ENCODE peak calls at places on chromosomes 12 and 14, in five cellular contexts. One of them, this sample, is unnamed.

GRCh38 chr12:22477166-22477893 is 67.0 kb downstream of the C2CD5 start:
- DNase-seq in activated T-cell treated with anti-CD3 and anti-CD28 coated beads for 48 hours: no peak
- DNase-seq in naive thymus-derived CD4-positive, alpha-beta T cell: no peak
- DNase-seq in right cardiac atrium: no peak
- DNase-seq in stimulated activated CD4-positive, alpha-beta T cell treated with anti-CD3 and anti-CD28 coated beads, Interleukin-1b, Interleukin-23, amount 100 ng/mL, for 4 hours: no peak
- DNase-seq in this sample: no peak

GRCh38 chr14:21521526-21521925 is 4.6 kb downstream of the SALL2 start:
- DNase-seq in activated T-cell treated with anti-CD3 and anti-CD28 coated beads for 48 hours: no peak
- DNase-seq in naive thymus-derived CD4-positive, alpha-beta T cell: no peak
- DNase-seq in right cardiac atrium: no peak
- DNase-seq in stimulated activated CD4-positive, alpha-beta T cell treated with anti-CD3 and anti-CD28 coated beads, Interleukin-1b, Interleukin-23, amount 100 ng/mL, for 4 hours: no peak
- DNase-seq in this sample: no peak

GRCh38 chr12:109880049-109880931 is at the start of gene GLTP:
- DNase-seq in activated T-cell treated with anti-CD3 and anti-CD28 coated beads for 48 hours: peak; percentile 94
- DNase-seq in naive thymus-derived CD4-positive, alpha-beta T cell: peak; percentile 82
- DNase-seq in right cardiac atrium: peak; percentile 86
- DNase-seq in stimulated activated CD4-positive, alpha-beta T cell treated with anti-CD3 and anti-CD28 coated beads, Interleukin-1b, Interleukin-23, amount 100 ng/mL, for 4 hours: peak; percentile 90
- DNase-seq in this sample: peak; percentile 47

GRCh38 chr12:50520808-50521207 is 16.0 kb downstream of the DIP2B start:
- DNase-seq in activated T-cell treated with anti-CD3 and anti-CD28 coated beads for 48 hours: no peak
- DNase-seq in naive thymus-derived CD4-positive, alpha-beta T cell: no peak
- DNase-seq in right cardiac atrium: no peak
- DNase-seq in stimulated activated CD4-positive, alpha-beta T cell treated with anti-CD3 and anti-CD28 coated beads, Interleukin-1b, Interleukin-23, amount 100 ng/mL, for 4 hours: no peak
- DNase-seq in this sample: no peak

GRCh38 chr12:132596016-132596415 is 14.4 kb downstream of the LRCOL1 start:
- DNase-seq in activated T-cell treated with anti-CD3 and anti-CD28 coated beads for 48 hours: no peak
- DNase-seq in naive thymus-derived CD4-positive, alpha-beta T cell: no peak
- DNase-seq in right cardiac atrium: no peak
- DNase-seq in stimulated activated CD4-positive, alpha-beta T cell treated with anti-CD3 and anti-CD28 coated beads, Interleukin-1b, Interleukin-23, amount 100 ng/mL, for 4 hours: no peak
- DNase-seq in this sample: no peak

GRCh38 chr12:124422570-124423523 is 128.0 kb downstream of the RFLNA start:
- DNase-seq in activated T-cell treated with anti-CD3 and anti-CD28 coated beads for 48 hours: no peak
- DNase-seq in naive thymus-derived CD4-positive, alpha-beta T cell: no peak
- DNase-seq in right cardiac atrium: peak; percentile 98
- DNase-seq in stimulated activated CD4-positive, alpha-beta T cell treated with anti-CD3 and anti-CD28 coated beads, Interleukin-1b, Interleukin-23, amount 100 ng/mL, for 4 hours: no peak
- DNase-seq in this sample: no peak

GRCh38 chr14:103286968-103287850 is 46.8 kb upstream of the EIF5 start:
- DNase-seq in activated T-cell treated with anti-CD3 and anti-CD28 coated beads for 48 hours: no peak
- DNase-seq in naive thymus-derived CD4-positive, alpha-beta T cell: no peak
- DNase-seq in right cardiac atrium: no peak
- DNase-seq in stimulated activated CD4-positive, alpha-beta T cell treated with anti-CD3 and anti-CD28 coated beads, Interleukin-1b, Interleukin-23, amount 100 ng/mL, for 4 hours: no peak
- DNase-seq in this sample: no peak

GRCh38 chr14:93947282-93947681 is 20.1 kb downstream of the FAM181A start:
- DNase-seq in activated T-cell treated with anti-CD3 and anti-CD28 coated beads for 48 hours: no peak
- DNase-seq in naive thymus-derived CD4-positive, alpha-beta T cell: no peak
- DNase-seq in right cardiac atrium: no peak
- DNase-seq in stimulated activated CD4-positive, alpha-beta T cell treated with anti-CD3 and anti-CD28 coated beads, Interleukin-1b, Interleukin-23, amount 100 ng/mL, for 4 hours: no peak
- DNase-seq in this sample: no peak

GRCh38 chr14:37824936-37825698 is 229.7 kb downstream of the TTC6 start:
- DNase-seq in activated T-cell treated with anti-CD3 and anti-CD28 coated beads for 48 hours: no peak
- DNase-seq in naive thymus-derived CD4-positive, alpha-beta T cell: no peak
- DNase-seq in right cardiac atrium: no peak
- DNase-seq in stimulated activated CD4-positive, alpha-beta T cell treated with anti-CD3 and anti-CD28 coated beads, Interleukin-1b, Interleukin-23, amount 100 ng/mL, for 4 hours: no peak
- DNase-seq in this sample: no peak

GRCh38 chr12:109309441-109310246 is 560 bp upstream of the FOXN4 start:
- DNase-seq in activated T-cell treated with anti-CD3 and anti-CD28 coated beads for 48 hours: no peak
- DNase-seq in naive thymus-derived CD4-positive, alpha-beta T cell: no peak
- DNase-seq in right cardiac atrium: no peak
- DNase-seq in stimulated activated CD4-positive, alpha-beta T cell treated with anti-CD3 and anti-CD28 coated beads, Interleukin-1b, Interleukin-23, amount 100 ng/mL, for 4 hours: no peak
- DNase-seq in this sample: no peak

GRCh38 chr12:64039285-64039871 is 182.7 kb downstream of the KICS2 start:
- DNase-seq in activated T-cell treated with anti-CD3 and anti-CD28 coated beads for 48 hours: no peak
- DNase-seq in naive thymus-derived CD4-positive, alpha-beta T cell: no peak
- DNase-seq in right cardiac atrium: no peak
- DNase-seq in stimulated activated CD4-positive, alpha-beta T cell treated with anti-CD3 and anti-CD28 coated beads, Interleukin-1b, Interleukin-23, amount 100 ng/mL, for 4 hours: no peak
- DNase-seq in this sample: no peak

GRCh38 chr12:130194154-130194553 is 31.9 kb downstream of the FZD10 start:
- DNase-seq in activated T-cell treated with anti-CD3 and anti-CD28 coated beads for 48 hours: no peak
- DNase-seq in naive thymus-derived CD4-positive, alpha-beta T cell: no peak
- DNase-seq in right cardiac atrium: no peak
- DNase-seq in stimulated activated CD4-positive, alpha-beta T cell treated with anti-CD3 and anti-CD28 coated beads, Interleukin-1b, Interleukin-23, amount 100 ng/mL, for 4 hours: no peak
- DNase-seq in this sample: no peak

GRCh38 chr12:110171636-110172035 is 47.5 kb downstream of the IFT81 start:
- DNase-seq in activated T-cell treated with anti-CD3 and anti-CD28 coated beads for 48 hours: no peak
- DNase-seq in naive thymus-derived CD4-positive, alpha-beta T cell: no peak
- DNase-seq in right cardiac atrium: no peak
- DNase-seq in stimulated activated CD4-positive, alpha-beta T cell treated with anti-CD3 and anti-CD28 coated beads, Interleukin-1b, Interleukin-23, amount 100 ng/mL, for 4 hours: no peak
- DNase-seq in this sample: no peak

GRCh38 chr12:123139926-123140674 is 10.8 kb downstream of the PITPNM2 start:
- DNase-seq in activated T-cell treated with anti-CD3 and anti-CD28 coated beads for 48 hours: no peak
- DNase-seq in naive thymus-derived CD4-positive, alpha-beta T cell: no peak
- DNase-seq in right cardiac atrium: peak; percentile 50
- DNase-seq in stimulated activated CD4-positive, alpha-beta T cell treated with anti-CD3 and anti-CD28 coated beads, Interleukin-1b, Interleukin-23, amount 100 ng/mL, for 4 hours: no peak
- DNase-seq in this sample: no peak

GRCh38 chr14:28571636-28572035 is 195.0 kb upstream of the FOXG1 start:
- DNase-seq in activated T-cell treated with anti-CD3 and anti-CD28 coated beads for 48 hours: no peak
- DNase-seq in naive thymus-derived CD4-positive, alpha-beta T cell: no peak
- DNase-seq in right cardiac atrium: no peak
- DNase-seq in stimulated activated CD4-positive, alpha-beta T cell treated with anti-CD3 and anti-CD28 coated beads, Interleukin-1b, Interleukin-23, amount 100 ng/mL, for 4 hours: no peak
- DNase-seq in this sample: no peak

GRCh38 chr12:80648866-80649265 is 58.6 kb upstream of the MYF6 start:
- DNase-seq in activated T-cell treated with anti-CD3 and anti-CD28 coated beads for 48 hours: no peak
- DNase-seq in naive thymus-derived CD4-positive, alpha-beta T cell: no peak
- DNase-seq in right cardiac atrium: no peak
- DNase-seq in stimulated activated CD4-positive, alpha-beta T cell treated with anti-CD3 and anti-CD28 coated beads, Interleukin-1b, Interleukin-23, amount 100 ng/mL, for 4 hours: no peak
- DNase-seq in this sample: no peak

GRCh38 chr14:26191666-26192065 is 406.2 kb downstream of the NOVA1 start:
- DNase-seq in activated T-cell treated with anti-CD3 and anti-CD28 coated beads for 48 hours: no peak
- DNase-seq in naive thymus-derived CD4-positive, alpha-beta T cell: no peak
- DNase-seq in right cardiac atrium: no peak
- DNase-seq in stimulated activated CD4-positive, alpha-beta T cell treated with anti-CD3 and anti-CD28 coated beads, Interleukin-1b, Interleukin-23, amount 100 ng/mL, for 4 hours: no peak
- DNase-seq in this sample: no peak